ENCODE peak calls at places on chromosomes 6 and 20, in eight cellular contexts. C, E, W, R, N, A, X and Y are unnamed samples.

GRCh38 chr6:158772851-158773371 is 46.3 kb downstream of the EZR start:
- DNase-seq in C (no peak), E (peak), W (no peak), R (no peak), N (no peak), A (no peak), X (no peak), Y (no peak)

GRCh38 chr6:89793586-89793985 is 26.0 kb downstream of the MDN1 start:
- DNase-seq in C (no peak), E (no peak), W (no peak), R (no peak), N (no peak), A (no peak), X (peak), Y (no peak)

GRCh38 chr6:108837236-108837971 is 10.8 kb upstream of the ARMC2 start:
- DNase-seq in C (no peak), E (peak), W (no peak), R (peak), N (no peak), A (no peak), X (no peak), Y (no peak)

GRCh38 chr20:39885975-39886649 is 802.9 kb downstream of the MAFB start:
- DNase-seq in C (peak), E (peak), W (peak), R (peak), N (peak), A (peak), X (peak), Y (no peak)

GRCh38 chr20:43949248-43949647 is 34.6 kb downstream of the TOX2 start:
- DNase-seq in C (no peak), E (no peak), W (no peak), R (no peak), N (no peak), A (no peak), X (no peak), Y (no peak)

GRCh38 chr6:69038841-69039240 is 403.8 kb downstream of the ADGRB3 start:
- DNase-seq in C (no peak), E (no peak), W (no peak), R (no peak), N (no peak), A (no peak), X (no peak), Y (no peak)

GRCh38 chr6:164014716-164015484 is 600.4 kb downstream of the QKI start:
- DNase-seq in C (no peak), E (no peak), W (no peak), R (no peak), N (no peak), A (no peak), X (no peak), Y (no peak)

GRCh38 chr20:57312138-57312537 is 17.5 kb upstream of the SPO11 start:
- DNase-seq in C (no peak), E (no peak), W (no peak), R (no peak), N (no peak), A (no peak), X (no peak), Y (no peak)

GRCh38 chr6:29071831-29072723 is 15.0 kb downstream of the OR2B3 start:
- DNase-seq in C (peak), E (no peak), W (no peak), R (peak), N (peak), A (peak), X (no peak), Y (no peak)

GRCh38 chr6:73710948-73711347 is 14.9 kb downstream of the CD109 start:
- DNase-seq in C (no peak), E (no peak), W (no peak), R (no peak), N (no peak), A (no peak), X (no peak), Y (no peak)

GRCh38 chr20:46746972-46747371 is 37.5 kb downstream of the SLC2A10 start:
- DNase-seq in C (peak), E (peak), W (no peak), R (no peak), N (no peak), A (no peak), X (no peak), Y (no peak)

GRCh38 chr20:64040231-64041039 is 4.5 kb downstream of the C20orf204 start:
- DNase-seq in C (no peak), E (no peak), W (no peak), R (no peak), N (no peak), A (no peak), X (no peak), Y (no peak)

GRCh38 chr6:11414564-11414963 is 123.0 kb upstream of the TMEM170B start:
- DNase-seq in C (no peak), E (peak), W (no peak), R (no peak), N (peak), A (no peak), X (no peak), Y (peak)

GRCh38 chr6:158680441-158680840 is 30.6 kb downstream of the SYTL3 start:
- DNase-seq in C (no peak), E (no peak), W (no peak), R (no peak), N (no peak), A (no peak), X (no peak), Y (no peak)

GRCh38 chr20:36274248-36274841 is 31.8 kb upstream of the DLGAP4 start:
- DNase-seq in C (no peak), E (no peak), W (no peak), R (no peak), N (no peak), A (no peak), X (peak), Y (no peak)

GRCh38 chr20:10219452-10219791 is 792 bp downstream of the SNAP25 start:
- DNase-seq in C (peak), E (no peak), W (no peak), R (peak), N (peak), A (no peak), X (peak), Y (peak)

GRCh38 chr6:66662196-66662595 is 955.2 kb upstream of the EYS start:
- DNase-seq in C (no peak), E (no peak), W (no peak), R (no peak), N (no peak), A (no peak), X (no peak), Y (no peak)

GRCh38 chr6:31157543-31158139 is at the start of gene CCHCR1:
- DNase-seq in C (no peak), E (no peak), W (no peak), R (no peak), N (no peak), A (no peak), X (no peak), Y (no peak)

GRCh38 chr6:111534366-111534765 is 51.3 kb upstream of the REV3L start:
- DNase-seq in C (no peak), E (no peak), W (no peak), R (peak), N (no peak), A (no peak), X (peak), Y (no peak)

GRCh38 chr20:16064991-16065707 is 508.1 kb downstream of the KIF16B start:
- DNase-seq in C (no peak), E (no peak), W (peak), R (no peak), N (no peak), A (no peak), X (no peak), Y (no peak)

GRCh38 chr6:25312703-25313102 is 33.5 kb downstream of the CARMIL1 start:
- DNase-seq in C (peak), E (peak), W (no peak), R (no peak), N (no peak), A (no peak), X (no peak), Y (no peak)

GRCh38 chr6:112204350-112204706 is 50.0 kb downstream of the LAMA4 start:
- DNase-seq in C (no peak), E (no peak), W (no peak), R (no peak), N (peak), A (no peak), X (no peak), Y (no peak)

GRCh38 chr20:6525447-6526303 is 241.8 kb upstream of the BMP2 start:
- DNase-seq in C (peak), E (no peak), W (no peak), R (no peak), N (no peak), A (no peak), X (no peak), Y (no peak)

GRCh38 chr6:84767591-84768201 is 3.3 kb upstream of the TBX18 start:
- DNase-seq in C (no peak), E (no peak), W (no peak), R (no peak), N (no peak), A (no peak), X (no peak), Y (no peak)

GRCh38 chr6:16273266-16273665 is 34.9 kb downstream of the GMPR start:
- DNase-seq in C (peak), E (no peak), W (peak), R (no peak), N (no peak), A (no peak), X (no peak), Y (no peak)

GRCh38 chr6:28947067-28947765 is 23.4 kb upstream of the TRIM27 start:
- DNase-seq in C (no peak), E (no peak), W (no peak), R (no peak), N (no peak), A (no peak), X (no peak), Y (no peak)

GRCh38 chr6:154377726-154378125 is 21.1 kb upstream of the IPCEF1 start:
- DNase-seq in C (no peak), E (no peak), W (no peak), R (no peak), N (no peak), A (no peak), X (no peak), Y (no peak)

GRCh38 chr6:117481278-117481925 is 1.1 kb upstream of the DCBLD1 start:
- DNase-seq in C (no peak), E (no peak), W (no peak), R (no peak), N (peak), A (no peak), X (no peak), Y (no peak)

GRCh38 chr20:642398-643174 is 10.4 kb downstream of the SRXN1 start:
- DNase-seq in C (no peak), E (no peak), W (no peak), R (no peak), N (no peak), A (no peak), X (peak), Y (no peak)

GRCh38 chr20:14407336-14407735 is 69.9 kb upstream of the FLRT3 start:
- DNase-seq in C (no peak), E (no peak), W (no peak), R (no peak), N (no peak), A (no peak), X (no peak), Y (no peak)

GRCh38 chr20:57647933-57648785 is 27.9 kb upstream of the ZBP1 start:
- DNase-seq in C (no peak), E (no peak), W (no peak), R (no peak), N (no peak), A (no peak), X (no peak), Y (no peak)

GRCh38 chr6:35973670-35974222 is 50.7 kb downstream of the SLC26A8 start:
- DNase-seq in C (no peak), E (peak), W (no peak), R (no peak), N (peak), A (no peak), X (no peak), Y (no peak)

GRCh38 chr6:57242505-57242904 is 20.4 kb upstream of the RAB23 start:
- DNase-seq in C (peak), E (peak), W (peak), R (no peak), N (no peak), A (peak), X (no peak), Y (no peak)

GRCh38 chr6:16326971-16327776 is 88.8 kb downstream of the GMPR start:
- DNase-seq in C (no peak), E (no peak), W (no peak), R (no peak), N (no peak), A (no peak), X (no peak), Y (no peak)

GRCh38 chr6:113847435-113847834 is 9.7 kb upstream of the MARCKS start:
- DNase-seq in C (peak), E (no peak), W (no peak), R (no peak), N (no peak), A (no peak), X (no peak), Y (no peak)

GRCh38 chr20:16115891-16116577 is 457.2 kb downstream of the KIF16B start:
- DNase-seq in C (no peak), E (no peak), W (no peak), R (no peak), N (no peak), A (no peak), X (no peak), Y (no peak)

GRCh38 chr6:35811699-35811995 is 6.5 kb downstream of the LHFPL5 start:
- DNase-seq in C (no peak), E (no peak), W (no peak), R (no peak), N (no peak), A (no peak), X (no peak), Y (no peak)

DNA sequence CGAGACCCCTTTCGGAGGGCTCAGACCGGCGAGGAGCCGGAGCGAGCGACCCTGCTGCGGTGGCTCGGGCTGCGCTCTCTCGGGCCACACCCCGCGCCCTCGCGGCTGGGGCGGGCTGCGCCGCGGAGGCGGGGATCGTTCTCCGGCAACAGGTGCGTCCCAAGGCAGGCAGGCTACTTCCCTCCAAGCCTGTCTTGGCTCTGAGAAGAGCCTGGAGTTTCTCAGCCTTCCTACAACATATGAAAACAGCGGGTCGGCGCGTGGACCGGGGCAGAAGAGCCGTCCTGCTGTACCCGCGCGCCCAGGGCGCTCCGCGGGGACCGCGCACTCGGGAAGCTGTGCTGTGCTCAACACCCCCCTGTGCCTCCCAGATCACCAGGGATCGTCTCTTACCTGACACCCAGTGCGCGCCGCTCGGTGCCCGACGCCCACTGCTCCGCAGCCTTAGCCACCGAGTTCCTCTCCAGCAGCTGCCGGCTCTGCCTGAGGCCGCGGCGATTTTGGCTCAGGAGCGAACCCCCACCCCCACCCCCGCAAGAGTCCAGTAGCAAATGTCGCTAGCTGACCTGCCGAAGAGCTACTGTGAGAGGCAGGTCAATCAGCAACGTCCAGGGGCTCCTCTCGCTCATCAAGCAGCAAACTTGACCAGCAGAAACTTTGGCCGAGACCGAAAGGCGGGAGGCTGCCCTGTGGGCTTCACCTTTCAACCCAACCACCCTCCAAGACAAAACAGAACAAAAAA is 3.7 kb upstream of the OLIG3 start:
- DNase-seq in C (no peak), E (no peak), W (no peak), R (no peak), N (no peak), A (no peak), X (no peak), Y (no peak)
- H3K4me3 ChIP-seq in C (no peak), E (no peak), W (no peak), R (no peak), N (no peak), A (peak), X (peak), Y (peak)

GRCh38 chr6:140090871-140091270 is 716.4 kb upstream of the CITED2 start:
- DNase-seq in C (no peak), E (no peak), W (no peak), R (no peak), N (no peak), A (no peak), X (no peak), Y (no peak)
- H3K4me3 ChIP-seq in C (no peak), E (no peak), W (no peak), R (no peak), N (no peak), A (no peak), X (no peak), Y (no peak)

GRCh38 chr20:11686195-11686594 is 231.5 kb upstream of the BTBD3 start:
- DNase-seq in C (no peak), E (no peak), W (no peak), R (no peak), N (no peak), A (no peak), X (no peak), Y (no peak)
- H3K4me3 ChIP-seq in C (no peak), E (no peak), W (no peak), R (no peak), N (no peak), A (no peak), X (no peak), Y (no peak)

DNA sequence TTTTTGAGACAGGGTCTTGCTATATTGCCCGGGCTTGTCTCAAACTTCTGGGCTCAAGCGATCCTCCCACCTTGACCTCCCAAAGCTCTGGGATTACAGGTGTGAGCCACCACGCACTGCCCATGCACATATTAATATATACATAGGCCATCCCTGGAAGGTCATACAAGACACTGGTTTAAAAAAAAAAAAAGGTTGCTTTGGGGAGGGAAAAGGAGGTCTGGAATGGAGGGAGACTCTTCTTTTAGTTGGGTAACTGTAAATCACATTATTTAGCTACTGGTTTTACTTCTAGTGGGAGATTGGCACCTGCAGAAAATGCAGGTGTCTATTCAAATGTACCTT is 4.1 kb upstream of the SNAI1 start:
- DNase-seq in C (no peak), E (peak), W (no peak), R (no peak), N (no peak), A (no peak), X (no peak), Y (no peak)
- H3K4me3 ChIP-seq in C (no peak), E (no peak), W (no peak), R (no peak), N (no peak), A (peak), X (peak), Y (no peak)

GRCh38 chr20:50568549-50568942 is 58.4 kb downstream of the PTPN1 start:
- DNase-seq in C (no peak), E (no peak), W (no peak), R (no peak), N (no peak), A (no peak), X (no peak), Y (no peak)

GRCh38 chr20:50572922-50573777 is 63.0 kb downstream of the PTPN1 start:
- DNase-seq in C (no peak), E (no peak), W (peak), R (no peak), N (no peak), A (no peak), X (peak), Y (no peak)

GRCh38 chr20:50567860-50568548 is 57.8 kb downstream of the PTPN1 start:
- DNase-seq in C (no peak), E (no peak), W (no peak), R (no peak), N (no peak), A (no peak), X (no peak), Y (no peak)

GRCh38 chr20:50571466-50571865 is 61.3 kb downstream of the PTPN1 start:
- DNase-seq in C (no peak), E (no peak), W (no peak), R (no peak), N (no peak), A (no peak), X (no peak), Y (no peak)

DNA sequence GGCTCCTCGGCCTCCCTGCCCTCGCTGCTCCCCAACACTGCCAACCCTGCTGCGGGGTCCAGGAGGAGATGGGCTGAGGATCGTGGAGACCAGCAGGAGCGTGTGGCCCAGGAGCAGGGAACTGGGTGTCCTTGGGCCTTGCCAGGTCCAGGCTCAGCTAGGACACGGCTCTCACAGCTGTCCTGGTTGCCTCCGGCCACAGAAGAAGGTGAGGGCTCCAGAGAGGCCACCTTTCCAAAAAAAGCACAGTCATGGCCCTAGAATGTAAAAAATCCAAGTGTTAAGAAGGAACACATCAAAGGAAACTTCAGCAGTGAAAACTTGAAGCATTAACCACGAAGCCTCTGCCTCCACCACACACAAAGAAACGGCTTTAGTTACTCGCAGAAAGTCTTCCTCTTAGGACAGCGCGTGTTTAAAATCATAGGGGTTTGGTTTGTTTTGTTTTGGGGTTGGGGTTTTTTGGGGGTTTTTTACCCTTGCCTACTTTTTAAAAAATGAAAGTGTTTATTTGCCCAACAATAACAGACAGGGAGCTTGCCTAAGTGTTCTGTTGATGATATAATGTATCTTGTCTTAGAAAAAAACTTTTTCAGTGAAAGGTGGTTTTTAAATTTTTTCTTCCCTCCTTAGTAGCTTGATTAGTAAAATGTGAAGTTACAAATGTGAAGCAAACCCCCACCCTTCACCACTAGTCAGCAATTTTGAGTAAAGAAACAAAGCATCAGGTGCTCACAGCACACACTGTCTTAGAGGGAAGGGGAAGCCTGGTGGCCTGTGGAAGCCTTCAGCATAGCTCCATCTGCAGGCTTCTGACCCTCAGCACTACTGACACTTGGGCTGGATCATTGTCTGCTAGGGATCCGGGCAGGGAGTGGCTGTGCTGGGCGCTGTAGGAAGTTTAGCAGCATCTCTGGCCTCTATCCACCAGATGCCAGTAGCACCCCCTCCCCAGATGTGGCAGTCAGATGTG is 60.0 kb downstream of the PTPN1 start:
- DNase-seq in C (peak), E (no peak), W (no peak), R (peak), N (peak), A (no peak), X (no peak), Y (no peak)
- H3K4me3 ChIP-seq in C (no peak), E (no peak), W (no peak), R (no peak), N (no peak), A (no peak), X (no peak), Y (no peak)

DNA sequence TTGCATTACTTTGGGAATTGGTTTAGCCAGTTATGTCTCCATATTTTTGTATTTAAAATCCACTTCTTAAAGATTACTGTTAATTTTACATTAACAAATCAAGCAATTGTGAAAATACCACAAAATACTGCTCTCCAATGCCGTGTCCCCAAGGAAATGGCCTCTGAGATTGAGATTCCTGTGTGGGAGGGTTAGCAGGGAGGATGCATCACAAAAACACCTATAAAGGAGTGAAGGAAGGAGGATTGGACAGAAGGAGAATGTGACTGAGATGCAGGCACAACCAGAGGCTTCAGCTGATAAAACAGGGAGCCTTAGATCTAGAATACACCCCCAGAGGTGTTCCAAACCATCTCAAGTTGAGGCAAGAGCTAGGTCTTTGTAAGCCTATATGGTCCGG is 34.2 kb upstream of the NKAIN2 start:
- DNase-seq in C (no peak), E (no peak), W (no peak), R (no peak), N (no peak), A (no peak), X (no peak), Y (no peak)
- H3K4me3 ChIP-seq in C (no peak), E (no peak), W (no peak), R (no peak), N (no peak), A (no peak), X (no peak), Y (no peak)